ENCODE peak calls at places on chromosomes 3 and 15, in five cellular contexts. L, R, O, X and Y are unnamed samples.

GRCh38 chr3:72259755-72260589 is 475.0 kb upstream of the PROK2 start:
- DNase-seq in L (no peak), X (no peak), O (no peak), R (no peak), Y (no peak)

GRCh38 chr15:94666553-94666952 is 435.2 kb downstream of the MCTP2 start:
- DNase-seq in X (no peak), O (no peak), L (peak), R (peak), Y (peak)

GRCh38 chr15:70501121-70501727 is 262.1 kb downstream of the UACA start:
- DNase-seq in O (no peak), R (no peak), L (no peak), X (no peak), Y (no peak)

GRCh38 chr3:11201246-11202024 is 47.1 kb downstream of the HRH1 start:
- DNase-seq in O (no peak), L (no peak), R (peak), X (no peak), Y (peak)

GRCh38 chr15:67746450-67746849 is 78.9 kb upstream of the SKOR1 start:
- DNase-seq in R (no peak), X (no peak), O (no peak), L (no peak), Y (no peak)

GRCh38 chr15:48451241-48451640 is 120.0 kb downstream of the DUT start:
- DNase-seq in L (no peak), X (no peak), O (no peak), R (no peak), Y (no peak)

GRCh38 chr15:77024273-77025065 is 29.5 kb downstream of the PSTPIP1 start:
- DNase-seq in R (peak), O (no peak), L (peak), X (no peak), Y (peak)

GRCh38 chr3:96347289-96347688 is 467.1 kb upstream of the EPHA6 start:
- DNase-seq in O (no peak), X (no peak), R (no peak), L (no peak), Y (no peak)

GRCh38 chr15:87368511-87368910 is 888.0 kb downstream of the NTRK3 start:
- DNase-seq in R (no peak), X (no peak), O (no peak), L (no peak), Y (no peak)

GRCh38 chr15:88693191-88693590 is 54.4 kb downstream of the ISG20 start:
- DNase-seq in L (no peak), O (no peak), X (no peak), R (no peak), Y (no peak)

GRCh38 chr3:105526349-105527111 is 159.8 kb downstream of the ALCAM start:
- DNase-seq in R (no peak), O (no peak), L (no peak), X (no peak), Y (no peak)

GRCh38 chr3:98779936-98780335 is 16.8 kb downstream of the ST3GAL6 start:
- DNase-seq in X (no peak), O (no peak), R (peak), L (no peak), Y (no peak)

GRCh38 chr3:11661052-11661656 is 17.4 kb upstream of the VGLL4 start:
- DNase-seq in L (no peak), O (no peak), R (no peak), X (no peak), Y (peak)

DNA sequence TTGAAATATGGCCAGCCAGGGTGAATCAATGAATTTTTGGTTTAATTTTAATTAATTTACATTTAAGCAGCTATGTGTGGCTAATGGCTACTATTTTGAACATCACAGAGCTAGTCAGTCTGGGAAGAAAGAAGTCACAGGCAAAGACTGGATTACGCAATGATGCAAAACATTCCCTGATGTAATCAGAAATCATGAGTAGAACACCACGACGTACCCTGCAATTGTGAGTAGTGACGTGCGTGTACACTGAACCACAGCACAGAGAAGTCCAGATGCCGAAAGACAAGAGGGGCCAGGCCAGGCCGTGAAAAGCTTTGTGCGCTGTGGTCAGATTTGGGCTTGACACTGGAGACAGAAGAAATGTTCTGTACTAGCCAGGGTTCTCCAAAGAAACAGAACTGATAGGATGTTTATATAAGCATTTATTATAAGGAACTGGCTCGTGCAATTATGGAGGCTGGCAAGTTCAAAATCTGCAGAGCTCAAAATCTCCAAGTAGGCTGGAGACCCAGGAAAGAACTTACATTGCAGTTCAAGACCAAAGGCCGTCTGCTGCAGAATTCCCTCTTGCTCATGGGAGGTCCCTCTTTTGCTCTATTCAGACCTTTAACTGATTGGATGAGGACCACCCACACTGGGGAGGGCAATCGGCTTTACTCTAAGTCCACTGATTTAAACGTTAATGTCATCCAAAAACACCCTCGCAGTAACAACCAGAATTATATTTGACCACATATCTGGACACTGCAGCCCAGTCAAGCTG is 44.6 kb downstream of the SH3BP5 start:
- DNase-seq in X (no peak), L (peak), O (no peak), R (no peak), Y (no peak)
- TF ChIP-seq CEBPB in X (no peak), L (peak), O (peak), R (peak), Y (peak)

DNA sequence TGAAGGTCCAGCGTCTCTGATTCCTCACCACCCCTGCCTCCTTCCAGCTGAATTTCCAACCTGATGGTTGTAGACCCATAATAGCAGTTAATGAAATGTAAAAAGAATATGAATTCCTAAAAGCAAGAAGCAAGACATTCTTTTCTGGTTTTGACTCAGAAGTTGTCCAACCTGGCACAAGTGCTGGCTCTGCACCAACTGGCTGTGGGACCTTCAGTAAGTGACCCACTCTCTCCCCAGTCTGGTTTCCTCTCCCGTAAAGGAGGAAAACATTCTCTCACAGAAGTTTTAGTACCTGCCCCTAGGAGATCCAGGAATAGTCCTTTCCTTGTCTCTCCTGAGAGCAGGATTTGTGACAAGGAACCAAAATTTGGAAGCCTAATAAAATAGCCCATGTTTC is 236.9 kb upstream of the TRIM42 start:
- DNase-seq in L (no peak), X (no peak), R (no peak), O (no peak), Y (peak)
- TF ChIP-seq EP300 in L (no peak), X (no peak), R (no peak), O (no peak), Y (no peak)

DNA sequence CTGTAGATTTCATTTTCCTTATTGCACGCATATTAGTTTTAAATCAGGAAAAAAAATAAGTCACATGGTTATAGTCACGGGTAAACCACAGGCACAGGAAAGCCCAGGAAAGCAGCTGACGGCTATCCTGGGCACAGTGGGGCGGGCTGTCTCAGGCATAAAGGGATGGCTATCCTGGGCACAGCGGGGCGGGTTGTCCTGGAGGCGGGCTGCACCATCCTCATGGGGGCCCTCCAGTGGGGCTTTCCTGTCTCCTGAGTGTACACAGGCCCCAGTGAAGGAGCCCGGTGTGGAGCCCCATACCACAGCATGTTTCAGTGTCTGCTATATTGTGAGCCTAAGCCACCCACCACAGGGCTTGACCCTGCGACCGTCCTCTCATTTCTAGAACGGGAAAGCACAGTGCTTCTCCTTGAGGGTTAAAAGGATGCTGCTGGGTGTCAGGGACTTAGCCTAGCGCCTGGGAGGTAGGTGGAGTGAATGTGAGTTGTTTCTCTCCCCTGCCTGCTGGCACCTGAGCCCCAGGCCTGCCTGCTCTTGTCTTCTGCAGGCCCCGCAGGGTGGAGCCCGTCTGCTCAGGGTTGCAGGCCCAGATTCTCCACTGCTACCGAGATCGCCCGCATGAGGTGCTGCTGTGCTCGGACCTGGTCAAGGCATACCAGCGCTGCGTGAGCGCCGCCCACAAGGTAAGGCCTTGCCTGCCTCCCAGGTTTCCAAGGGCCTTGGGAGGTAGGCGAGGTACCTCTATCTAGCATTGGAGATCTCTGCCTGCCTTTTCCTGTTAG is 25.9 kb upstream of the PLXNA1 start:
- DNase-seq in L (no peak), X (no peak), O (no peak), R (no peak), Y (no peak)
- TF ChIP-seq RAD21 in L (no peak), X (no peak), O (no peak), R (no peak), Y (no peak)

DNA sequence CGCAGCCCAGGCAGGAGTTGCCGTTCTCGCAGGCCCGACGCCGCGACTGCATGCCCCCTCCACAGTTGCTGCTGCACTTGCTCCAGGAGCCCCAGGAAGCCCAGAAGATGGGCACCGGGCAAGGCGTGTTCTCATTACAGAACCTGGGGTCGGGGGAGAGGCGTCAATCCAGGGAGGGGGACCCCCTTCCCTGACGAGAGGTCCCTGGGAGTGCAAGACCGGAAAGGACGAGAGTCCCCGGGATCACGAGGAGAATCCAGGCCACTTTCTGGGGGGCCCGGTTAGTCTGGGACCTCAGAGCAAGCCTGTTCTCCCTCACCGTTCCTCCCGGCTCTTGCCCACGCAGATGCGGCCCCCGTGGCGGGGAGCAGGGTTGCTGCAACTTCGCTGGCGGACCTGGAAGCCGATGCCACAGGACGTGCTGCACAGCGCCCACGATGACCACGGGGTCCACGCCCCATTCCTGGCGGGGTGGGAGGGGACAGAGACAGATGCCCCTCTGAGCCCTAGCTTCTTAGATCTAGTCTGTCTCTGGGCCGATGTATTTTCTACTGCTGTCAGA is 113.9 kb downstream of the SEMA5B start:
- DNase-seq in O (no peak), L (no peak), R (no peak), X (no peak), Y (no peak)
- TF ChIP-seq CEBPB in O (no peak), L (no peak), R (no peak), X (no peak), Y (no peak)

GRCh38 chr15:82855286-82856092 is 46.1 kb downstream of the WHAMM start:
- DNase-seq in L (no peak), X (no peak), R (no peak), O (no peak), Y (no peak)
- TF ChIP-seq EP300 in L (peak), X (no peak), R (no peak), O (no peak), Y (no peak)